ENCODE peak calls at places on chromosomes 4 and X, in five cellular contexts. C is stimulated activated naive CD4-positive, alpha-beta T cell treated with Interleukin-2 at 50 U/mL for 16 hours; X is NT2/D1; J is amygdala; A is GM04504. B is an unnamed sample.

GRCh38 chr4:141131738-141132688 is 1.3 kb downstream of the RNF150 start:
- DNase-seq in C (no peak), X (no peak), J (no peak), A (no peak), B (no peak)

GRCh38 chrX:118226060-118226428 is 109.4 kb upstream of the KLHL13 start:
- DNase-seq in C (no peak), X (no peak), J (no peak), A (no peak), B (no peak)

GRCh38 chrX:2418000-2418399 is 82.8 kb downstream of the DHRSX start:
- DNase-seq in C (no peak), X (no peak), J (no peak), A (no peak), B (no peak)

GRCh38 chr4:152535236-152535902 is 523 bp downstream of the FBXW7 start:
- DNase-seq in C (no peak), X (no peak), J (no peak), A (no peak), B (no peak)

GRCh38 chr4:128427832-128428366 is 140.3 kb upstream of the PGRMC2 start:
- DNase-seq in C (no peak), X (no peak), J (no peak), A (peak), B (no peak)

GRCh38 chr4:7000421-7001176 is 42.6 kb upstream of the TADA2B start:
- DNase-seq in C (no peak), X (no peak), J (no peak), A (no peak), B (no peak)

GRCh38 chr4:82097504-82097903 is 276.3 kb downstream of the HNRNPD start:
- DNase-seq in C (no peak), X (no peak), J (no peak), A (no peak), B (no peak)

GRCh38 chr4:15653864-15654391 is 1.2 kb downstream of the FBXL5 start:
- DNase-seq in C (no peak), X (no peak), J (no peak), A (no peak), B (peak)

GRCh38 chr4:145153904-145154298 is 26.5 kb downstream of the OTUD4 start:
- DNase-seq in C (no peak), X (no peak), J (no peak), A (no peak), B (no peak)

GRCh38 chrX:105698386-105698785 is 124.0 kb upstream of the NRK start:
- DNase-seq in C (no peak), X (no peak), J (no peak), A (no peak), B (no peak)

GRCh38 chrX:70174754-70175153 is 2.5 kb upstream of the DGAT2L6 start:
- DNase-seq in C (no peak), X (no peak), J (no peak), A (peak), B (no peak)

GRCh38 chr4:18568600-18568999 is 547.0 kb upstream of the LCORL start:
- DNase-seq in C (no peak), X (peak), J (no peak), A (no peak), B (no peak)

GRCh38 chrX:24100713-24101112 is 46.0 kb downstream of the EIF2S3 start:
- DNase-seq in C (no peak), X (no peak), J (no peak), A (no peak), B (no peak)

GRCh38 chrX:40473460-40474204 is 107.1 kb upstream of the ATP6AP2 start:
- DNase-seq in C (no peak), X (no peak), J (no peak), A (no peak), B (no peak)

GRCh38 chr4:110503588-110504435 is 27.9 kb downstream of the ENPEP start:
- DNase-seq in C (no peak), X (no peak), J (no peak), A (no peak), B (no peak)

GRCh38 chr4:15239866-15240265 is 188.0 kb upstream of the C1QTNF7 start:
- DNase-seq in C (no peak), X (no peak), J (no peak), A (no peak), B (no peak)

GRCh38 chr4:28254003-28254402 is 1393.4 kb downstream of the STIM2 start:
- DNase-seq in C (no peak), X (no peak), J (no peak), A (no peak), B (no peak)

GRCh38 chr4:153333874-153334273 is 10.6 kb upstream of the MND1 start:
- DNase-seq in C (no peak), X (no peak), J (no peak), A (no peak), B (no peak)

GRCh38 chrX:45009371-45010000 is 136.5 kb downstream of the KDM6A start:
- DNase-seq in C (no peak), X (no peak), J (no peak), A (peak), B (no peak)

GRCh38 chr4:53490965-53491622 is 100.2 kb downstream of the LNX1 start:
- DNase-seq in C (no peak), X (peak), J (no peak), A (peak), B (peak)

GRCh38 chrX:41499195-41499594 is 52.1 kb downstream of the NYX start:
- DNase-seq in C (no peak), X (no peak), J (no peak), A (no peak), B (no peak)

GRCh38 chr4:79050521-79050880 is 111.3 kb upstream of the PAQR3 start:
- DNase-seq in C (no peak), X (no peak), J (no peak), A (no peak), B (no peak)

GRCh38 chr4:32824321-32824720 is 2104.2 kb downstream of the PCDH7 start:
- DNase-seq in C (no peak), X (no peak), J (no peak), A (no peak), B (no peak)

B was measured in AML-193.